ENCODE peak calls at places on chromosomes 6 and 20, in five cellular contexts. D is SK-N-SH, Q is H1, C is HepG2, T is GM12878. H is an unnamed sample.

GRCh38 chr20:5122861-5123260 is 3.1 kb upstream of the PCNA start:
- DNase-seq in C (no peak), T (no peak), Q (no peak), D (no peak), H (no peak)

GRCh38 chr6:161618816-161619454 is 345.1 kb upstream of the AGPAT4 start:
- DNase-seq in C (peak), D (peak), T (no peak), Q (peak), H (peak)

GRCh38 chr6:136737343-136738177 is 54.7 kb downstream of the MAP3K5 start:
- DNase-seq in D (no peak), C (no peak), Q (no peak), T (no peak), H (no peak)

GRCh38 chr6:161161121-161161520 is 112.7 kb downstream of the AGPAT4 start:
- DNase-seq in T (no peak), D (no peak), Q (no peak), C (no peak), H (no peak)

GRCh38 chr6:20939161-20939775 is 405.0 kb downstream of the CDKAL1 start:
- DNase-seq in Q (no peak), D (no peak), T (no peak), C (no peak), H (no peak)

GRCh38 chr6:139156571-139156970 is 21.7 kb downstream of the HECA start:
- DNase-seq in D (no peak), T (no peak), Q (no peak), C (no peak), H (no peak)

GRCh38 chr6:20952605-20953004 is 418.3 kb downstream of the CDKAL1 start:
- DNase-seq in C (peak), D (no peak), Q (no peak), T (no peak), H (no peak)

GRCh38 chr20:9068896-9069663 is at the start of gene PLCB4:
- DNase-seq in C (no peak), Q (no peak), T (no peak), D (peak), H (no peak)

GRCh38 chr6:138115877-138116660 is 8.8 kb upstream of the PERP start:
- DNase-seq in C (peak), T (peak), D (peak), Q (no peak), H (peak)

GRCh38 chr20:47317127-47317895 is 39.2 kb downstream of the ZMYND8 start:
- DNase-seq in C (peak), Q (no peak), D (no peak), T (no peak), H (peak)

GRCh38 chr6:47438481-47439347 is 38.9 kb upstream of the CD2AP start:
- DNase-seq in C (no peak), T (peak), Q (no peak), D (no peak), H (peak)

GRCh38 chr6:157045831-157046454 is 268.8 kb downstream of the ARID1B start:
- DNase-seq in D (peak), Q (no peak), T (no peak), C (peak), H (no peak)

GRCh38 chr6:144673807-144674206 is 388.7 kb downstream of the UTRN start:
- DNase-seq in D (no peak), C (no peak), Q (no peak), T (no peak), H (no peak)

GRCh38 chr20:24535956-24536730 is 66.7 kb downstream of the SYNDIG1 start:
- DNase-seq in Q (no peak), T (no peak), C (no peak), D (no peak), H (no peak)

GRCh38 chr20:1503564-1504227 is 12.5 kb upstream of the SIRPB2 start:
- DNase-seq in Q (peak), D (peak), C (peak), T (peak), H (peak)

GRCh38 chr20:63043348-63044203 is 36.8 kb upstream of the BHLHE23 start:
- DNase-seq in T (no peak), D (no peak), Q (no peak), C (no peak), H (no peak)

GRCh38 chr20:31842471-31843157 is 2.8 kb downstream of the FOXS1 start:
- DNase-seq in D (peak), Q (no peak), C (no peak), T (no peak), H (no peak)

GRCh38 chr6:87731818-87732661 is 30.0 kb upstream of the AKIRIN2 start:
- DNase-seq in C (peak), D (no peak), Q (no peak), T (peak), H (peak)

GRCh38 chr20:57786304-57786942 is 76.6 kb upstream of the PMEPA1 start:
- DNase-seq in T (no peak), C (no peak), Q (no peak), D (no peak), H (no peak)

GRCh38 chr6:118945217-118945616 is 10.3 kb upstream of the MCM9 start:
- DNase-seq in Q (no peak), D (no peak), C (no peak), T (no peak), H (no peak)

GRCh38 chr6:169779092-169779815 is 27.8 kb downstream of the ERMARD start:
- DNase-seq in Q (no peak), D (no peak), C (no peak), T (no peak), H (no peak)

GRCh38 chr6:132483779-132484679 is 28.9 kb downstream of the STX7 start:
- DNase-seq in Q (no peak), C (peak), D (peak), T (peak), H (peak)

GRCh38 chr20:3071610-3072529 is at the start of gene OXT:
- DNase-seq in T (no peak), C (no peak), D (no peak), Q (no peak), H (no peak)

GRCh38 chr6:7542878-7543394 is 1.5 kb downstream of the DSP start:
- DNase-seq in T (no peak), D (peak), C (peak), Q (peak), H (no peak)

GRCh38 chr6:109009761-109010612 is 84.7 kb downstream of the SESN1 start:
- DNase-seq in D (no peak), Q (no peak), T (no peak), C (no peak), H (no peak)

GRCh38 chr20:3616250-3616649 is 46.9 kb downstream of the GFRA4 start:
- DNase-seq in T (no peak), Q (no peak), D (no peak), C (no peak), H (no peak)

GRCh38 chr20:1798982-1799381 is 96.2 kb upstream of the SIRPA start:
- DNase-seq in Q (no peak), T (no peak), C (no peak), D (no peak), H (no peak)

GRCh38 chr6:71481801-71482200 is 193.2 kb downstream of the OGFRL1 start:
- DNase-seq in D (no peak), T (no peak), Q (no peak), C (no peak), H (no peak)

GRCh38 chr6:148414836-148415235 is 72.2 kb downstream of the SASH1 start:
- DNase-seq in Q (no peak), D (no peak), T (no peak), C (no peak), H (no peak)

GRCh38 chr6:139473239-139473701 is 98.8 kb upstream of the CITED2 start:
- DNase-seq in D (no peak), T (no peak), Q (no peak), C (no peak), H (no peak)

GRCh38 chr6:111871725-111872520 is 1.3 kb downstream of the FYN start:
- DNase-seq in D (peak), T (no peak), C (peak), Q (no peak), H (no peak)

GRCh38 chr20:8020314-8021079 is 936 bp upstream of the TMX4 start:
- DNase-seq in T (peak), D (no peak), C (peak), Q (no peak), H (peak)

GRCh38 chr6:13472099-13472498 is 15.3 kb downstream of the GFOD1 start:
- DNase-seq in Q (no peak), C (no peak), D (no peak), T (no peak), H (no peak)

GRCh38 chr6:27472182-27472616 is 706 bp downstream of the ZNF184 start:
- DNase-seq in Q (no peak), D (peak), C (peak), T (peak), H (peak)

GRCh38 chr6:3414704-3415453 is 42.0 kb downstream of the SLC22A23 start:
- DNase-seq in T (no peak), C (peak), Q (no peak), D (no peak), H (no peak)

GRCh38 chr6:74277749-74278148 is 581.7 kb downstream of the CD109 start:
- DNase-seq in D (peak), C (no peak), T (no peak), Q (no peak), H (no peak)

GRCh38 chr6:74282143-74282689 is 586.2 kb downstream of the CD109 start:
- DNase-seq in T (no peak), C (no peak), Q (no peak), D (no peak), H (no peak)

GRCh38 chr6:74284266-74284665 is 588.3 kb downstream of the CD109 start:
- DNase-seq in Q (no peak), D (no peak), C (no peak), T (no peak), H (no peak)

DNA sequence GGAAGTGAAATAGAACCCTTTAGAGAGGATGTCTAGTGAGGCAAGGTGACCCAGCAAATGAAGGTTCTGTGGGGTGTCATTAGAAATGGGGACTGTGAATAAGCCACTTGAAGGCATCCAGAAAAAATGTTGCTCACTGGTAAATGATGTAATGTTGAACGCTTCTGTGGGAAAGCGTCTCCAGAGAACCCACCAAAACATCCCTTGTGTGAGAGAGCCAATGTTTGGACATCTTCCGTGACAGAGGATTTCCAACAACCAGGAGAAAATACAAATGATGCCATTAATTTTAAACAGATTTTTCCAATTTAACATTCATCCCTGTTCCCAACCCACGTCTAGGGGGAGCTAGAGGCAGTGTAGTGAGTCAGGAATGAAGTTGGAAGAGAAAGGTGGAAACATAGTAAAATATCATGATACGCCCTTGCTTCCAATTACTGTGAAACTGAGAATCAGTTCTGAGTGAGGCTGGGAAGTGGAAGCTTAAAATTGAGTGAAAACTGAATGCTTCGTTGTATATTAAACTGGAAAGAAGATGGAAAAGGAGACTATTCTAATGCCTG is 584.2 kb downstream of the CD109 start:
- DNase-seq in D (no peak), T (no peak), Q (no peak), C (no peak), H (no peak)
- TF ChIP-seq CTCF in D (peak), T (no peak), Q (peak), C (no peak), H (no peak)

DNA sequence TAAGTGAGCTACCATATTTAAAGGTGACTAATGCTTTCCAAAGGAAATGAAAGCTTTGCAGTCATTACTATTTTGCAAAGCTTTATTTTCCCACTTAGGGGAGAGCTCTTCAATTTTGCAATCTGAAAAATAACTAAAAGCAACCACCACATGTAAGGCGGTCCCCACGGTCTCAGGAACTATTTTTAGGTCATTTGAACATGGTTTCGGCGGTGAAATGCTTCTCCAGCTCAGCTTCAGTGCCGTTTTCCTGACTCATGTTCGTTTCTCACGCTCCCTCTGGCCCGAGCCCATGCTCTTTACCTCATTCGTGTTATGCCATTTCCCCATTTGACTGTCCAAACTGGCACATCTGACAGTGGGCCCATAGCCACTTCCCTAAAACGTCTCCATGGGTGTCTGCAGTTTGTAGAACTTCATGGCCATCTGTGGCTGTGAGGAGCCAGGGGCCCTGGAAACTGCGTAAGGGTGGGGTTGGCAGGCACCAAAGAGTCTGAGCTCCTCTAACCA is 46.5 kb downstream of the ADTRP start:
- DNase-seq in C (no peak), T (peak), Q (no peak), D (no peak), H (peak)
- TF ChIP-seq GABPA in C (no peak), T (peak), Q (no peak), D (no peak), H (no peak)

DNA sequence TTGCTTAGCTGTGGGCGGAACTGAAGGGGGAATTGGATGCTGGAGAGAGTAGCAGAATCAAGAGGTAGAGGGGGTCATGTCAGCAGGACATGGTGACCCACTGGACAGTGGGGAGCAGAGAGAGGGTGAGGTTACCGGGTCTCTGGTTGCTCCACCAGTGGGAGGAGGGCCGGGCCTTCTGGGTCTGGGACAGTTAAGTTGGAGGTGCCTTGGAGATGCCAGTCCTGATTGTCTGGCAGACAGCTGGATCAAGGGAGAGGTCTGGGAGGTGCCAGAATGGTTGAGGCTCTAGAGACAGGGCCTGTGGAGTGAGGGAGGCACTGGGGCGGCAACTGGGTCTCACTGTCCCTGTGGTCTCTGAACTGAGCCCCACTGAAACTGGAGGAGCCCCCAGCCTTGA is 24.6 kb downstream of the MANBAL start:
- DNase-seq in T (no peak), D (peak), C (no peak), Q (no peak), H (no peak)
- H3K27ac ChIP-seq in T (peak), D (no peak), C (no peak), Q (no peak), H (no peak)

DNA sequence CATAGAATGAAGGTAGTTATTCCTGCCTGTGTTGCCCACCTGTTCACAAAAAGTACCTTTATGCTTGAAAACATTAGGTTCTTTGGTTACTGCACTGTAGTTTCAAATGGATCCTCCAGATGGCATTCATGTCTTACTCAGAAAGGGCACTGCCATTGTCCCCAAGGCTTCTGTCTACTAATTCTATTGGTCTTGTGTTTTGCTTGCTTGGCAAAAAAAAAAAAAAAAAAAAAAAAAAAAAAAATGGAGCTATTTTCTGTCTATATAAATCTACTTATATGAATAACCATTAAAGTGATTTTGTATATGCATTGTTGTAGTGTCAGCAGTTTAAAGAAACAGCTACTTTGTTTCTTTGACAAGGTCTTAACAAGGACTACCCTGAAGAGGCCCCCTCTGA is 12.7 kb upstream of the EFHC1 start:
- DNase-seq in T (no peak), Q (no peak), D (peak), C (peak), H (peak)
- TF ChIP-seq CTCF in T (peak), Q (peak), D (peak), C (peak), H (peak)

GRCh38 chr20:33567949-33568348 is 78.1 kb downstream of the CBFA2T2 start:
- DNase-seq in Q (no peak), T (no peak), D (no peak), C (no peak), H (no peak)

GRCh38 chr20:33566781-33567603 is 77.1 kb downstream of the CBFA2T2 start:
- DNase-seq in C (no peak), T (no peak), Q (no peak), D (no peak), H (no peak)

GRCh38 chr20:33570743-33571142 is 80.8 kb downstream of the CBFA2T2 start:
- DNase-seq in Q (no peak), C (no peak), T (no peak), D (no peak), H (no peak)

GRCh38 chr20:33568378-33569289 is 78.7 kb downstream of the CBFA2T2 start:
- DNase-seq in C (peak), T (no peak), Q (peak), D (peak), H (no peak)

DNA sequence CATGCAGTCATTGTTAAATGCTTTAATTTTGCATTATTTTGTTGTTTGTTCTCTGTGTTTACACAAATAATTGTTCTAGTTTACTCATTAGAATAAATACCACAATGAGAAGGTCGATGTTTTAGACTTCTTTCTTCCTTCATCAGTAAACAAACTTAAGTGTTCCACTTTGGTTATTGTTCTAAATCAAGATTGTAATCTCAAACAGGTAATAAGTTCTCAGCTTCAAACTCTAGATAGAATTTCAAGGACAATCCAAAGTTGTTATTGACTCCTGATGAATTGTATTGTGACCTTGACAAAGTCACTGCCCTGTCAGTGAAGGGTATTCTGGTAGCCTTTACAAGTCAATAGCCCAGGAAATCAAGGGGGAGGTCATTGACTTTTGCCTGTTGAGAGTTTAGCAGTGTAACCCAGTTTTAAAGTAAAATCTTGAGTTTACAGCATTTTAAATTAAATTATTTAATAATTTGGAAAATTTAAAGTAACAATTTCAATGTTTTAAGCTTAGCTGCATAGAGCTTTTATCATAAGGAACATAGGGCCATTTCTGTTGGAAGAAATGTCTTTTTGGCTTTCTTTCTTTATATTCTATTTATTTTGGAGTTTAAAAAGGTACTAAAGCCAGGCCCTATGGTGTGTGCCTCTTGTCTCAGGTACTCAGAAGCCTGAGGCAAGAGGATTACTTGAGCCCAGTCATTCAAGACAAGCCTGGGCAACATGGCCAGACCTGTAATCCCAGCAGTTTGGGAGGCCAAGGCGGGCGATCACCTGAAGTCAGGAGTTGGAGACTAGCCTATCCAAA is 79.6 kb downstream of the CBFA2T2 start:
- DNase-seq in Q (no peak), T (no peak), C (peak), D (no peak), H (no peak)
- TF ChIP-seq GABPA in Q (no peak), T (no peak), C (no peak), D (no peak), H (no peak)

DNA sequence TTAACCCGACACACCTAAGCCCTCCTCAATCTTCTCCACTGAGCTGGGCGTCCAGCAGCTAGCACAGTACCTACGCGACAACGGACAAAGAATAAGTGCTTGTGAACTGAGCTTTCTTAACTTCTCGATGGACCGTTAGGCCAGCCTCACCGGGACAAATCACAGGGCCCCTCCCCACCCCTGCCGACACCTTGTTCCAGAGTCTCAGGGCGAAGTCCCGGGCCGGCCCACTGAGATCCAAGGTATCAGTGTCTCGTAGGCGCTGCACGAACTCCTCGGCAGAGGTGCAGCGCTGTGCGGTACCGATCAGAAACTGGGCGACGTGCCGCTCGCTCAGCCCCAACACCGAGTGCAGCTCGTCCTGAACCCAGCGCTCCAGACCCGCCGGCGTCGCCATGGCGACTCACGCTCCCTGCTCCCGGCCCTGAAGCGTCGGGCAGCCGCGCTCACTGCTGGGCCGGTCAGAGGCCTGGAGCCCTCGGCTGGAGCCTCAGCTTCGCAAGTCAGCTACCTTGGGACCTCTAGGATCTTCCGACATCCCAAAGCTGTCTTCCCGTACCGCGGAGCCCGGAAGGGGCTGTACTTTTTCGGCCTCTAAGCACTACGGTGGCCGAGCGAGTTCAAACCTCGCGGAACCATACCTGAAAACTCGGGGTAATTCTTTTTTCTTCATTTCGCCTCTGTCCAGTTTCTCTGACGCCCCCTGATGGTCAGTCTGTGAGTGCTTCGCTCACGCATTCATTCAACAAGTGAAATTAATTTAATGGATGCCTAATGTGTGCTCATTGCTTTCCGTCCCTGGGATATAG is at the start of gene DHX16:
- DNase-seq in C (peak), T (peak), Q (peak), D (peak), H (peak)
- H3K27ac ChIP-seq in C (peak), T (peak), Q (no peak), D (peak), H (peak)